ENCODE peak calls at places on chromosomes 16 and 17, in eight cellular contexts. Z, G, V, T, N, O, U and P are unnamed samples.

GRCh38 chr16:19583665-19584300 is 28.3 kb downstream of the VPS35L start:
- DNase-seq in Z (no peak), N (peak), G (no peak), T (peak), O (peak), V (peak), U (peak), P (no peak)

GRCh38 chr16:89365044-89365467 is 125.3 kb downstream of the ANKRD11 start:
- DNase-seq in Z (no peak), G (peak), N (peak), T (no peak), O (peak), V (no peak), U (no peak), P (no peak)

GRCh38 chr17:32518856-32519768 is 32.3 kb downstream of the CDK5R1 start:
- DNase-seq in Z (peak), V (peak), O (peak), T (no peak), G (no peak), N (peak), U (no peak), P (peak)

GRCh38 chr17:17849147-17849820 is 12.5 kb upstream of the SREBF1 start:
- DNase-seq in N (peak), U (no peak), O (peak), Z (peak), G (no peak), T (peak), V (peak), P (peak)

GRCh38 chr17:65824901-65825300 is 263.5 kb upstream of the AXIN2 start:
- DNase-seq in U (no peak), O (peak), G (no peak), V (no peak), N (no peak), Z (no peak), T (no peak), P (no peak)

GRCh38 chr16:53775821-53776431 is 72.0 kb downstream of the FTO start:
- DNase-seq in T (peak), U (no peak), G (peak), O (peak), Z (no peak), V (peak), N (peak), P (no peak)

GRCh38 chr16:84471316-84471715 is 33.1 kb downstream of the MEAK7 start:
- DNase-seq in U (no peak), V (peak), G (no peak), T (no peak), N (no peak), Z (no peak), O (no peak), P (no peak)

GRCh38 chr16:86222965-86223551 is 287.3 kb upstream of the FOXF1 start:
- DNase-seq in V (peak), N (peak), G (peak), U (no peak), T (peak), Z (no peak), O (peak), P (no peak)

GRCh38 chr17:17567631-17568030 is 23.9 kb downstream of the PEMT start:
- DNase-seq in U (no peak), N (no peak), O (peak), T (no peak), V (peak), Z (no peak), G (no peak), P (no peak)

GRCh38 chr17:64599187-64599676 is 62.9 kb downstream of the SMURF2 start:
- DNase-seq in T (no peak), Z (no peak), N (no peak), V (peak), O (no peak), G (no peak), U (peak), P (peak)

GRCh38 chr16:24255446-24256352 is at the start of gene CACNG3:
- DNase-seq in U (peak), G (no peak), V (no peak), T (peak), N (no peak), Z (no peak), O (peak), P (peak)

GRCh38 chr16:85286066-85286712 is 173.9 kb upstream of the CIBAR2 start:
- DNase-seq in T (peak), Z (no peak), G (peak), N (peak), O (peak), V (peak), U (no peak), P (no peak)

GRCh38 chr16:1363501-1364041 is 11.8 kb downstream of the GNPTG start:
- DNase-seq in T (no peak), N (no peak), U (peak), Z (peak), G (no peak), O (peak), V (peak), P (peak)

GRCh38 chr16:21157632-21158031 is 842 bp upstream of the LDAF1 start:
- DNase-seq in O (no peak), T (no peak), V (no peak), G (no peak), N (no peak), U (no peak), Z (no peak), P (no peak)

GRCh38 chr17:42227849-42228696 is 33.8 kb upstream of the GHDC start:
- DNase-seq in N (no peak), Z (no peak), T (no peak), G (no peak), O (no peak), U (no peak), V (no peak), P (no peak)

GRCh38 chr16:29816694-29817441 is 916 bp downstream of the PAGR1 start:
- DNase-seq in U (peak), Z (peak), T (peak), V (peak), N (peak), G (no peak), O (peak), P (peak)

GRCh38 chr16:3874242-3874641 is 6.3 kb downstream of the CREBBP start:
- DNase-seq in T (no peak), N (no peak), G (no peak), U (no peak), V (no peak), O (no peak), Z (no peak), P (no peak)

GRCh38 chr16:2388875-2389433 is 40.3 kb upstream of the CCNF start:
- DNase-seq in Z (peak), N (no peak), G (no peak), V (peak), O (peak), T (no peak), U (no peak), P (no peak)

GRCh38 chr17:2380225-2380922 is 20.5 kb downstream of the MNT start:
- DNase-seq in Z (no peak), U (no peak), O (peak), G (no peak), N (no peak), V (no peak), T (no peak), P (no peak)

GRCh38 chr17:4215882-4216411 is 47.8 kb downstream of the ANKFY1 start:
- DNase-seq in N (no peak), U (no peak), V (no peak), G (no peak), O (no peak), Z (peak), T (no peak), P (no peak)

GRCh38 chr16:28846080-28846932 is at the start of gene TUFM:
- DNase-seq in Z (peak), T (peak), V (peak), O (peak), N (peak), G (peak), U (peak), P (peak)

GRCh38 chr17:63983326-63983725 is 10.6 kb upstream of the SCN4A start:
- DNase-seq in V (no peak), T (no peak), N (no peak), Z (no peak), U (no peak), O (no peak), G (no peak), P (no peak)

GRCh38 chr17:81481011-81481799 is 31.4 kb downstream of the ACTG1 start:
- DNase-seq in O (peak), U (no peak), T (no peak), Z (peak), N (no peak), V (peak), G (no peak), P (peak)